ENCODE peak calls at places on chromosomes 13 and 19, in nine cellular contexts. U is Daoy; S is RPMI7951; E is stimulated activated CD4-positive, alpha-beta T cell treated with anti-CD3 and anti-CD28 coated beads, Interleukin-15, amount 100 ng/mL, for 1 hour; G is GDM1; F is mesothelial cell of epicardium; M is RWPE1; R is kidney tubule cell; L is Right ventricle myocardium superior. O is an unnamed sample.

GRCh38 chr19:12733369-12733896 is 1.1 kb downstream of the TRIR start:
- DNase-seq in U (peak), S (peak), E (no peak), G (no peak), F (no peak), M (peak), R (peak), L (no peak), O (no peak)

GRCh38 chr19:46487802-46488445 is 7.7 kb downstream of the PNMA8B start:
- DNase-seq in U (peak), S (peak), E (peak), G (no peak), F (peak), M (peak), R (peak), L (peak), O (peak)

GRCh38 chr19:23788415-23788814 is 29.7 kb upstream of the ZNF681 start:
- DNase-seq in U (no peak), S (no peak), E (no peak), G (no peak), F (no peak), M (no peak), R (no peak), L (no peak), O (no peak)

GRCh38 chr19:8517551-8518442 is 3.8 kb upstream of the ZNF414 start:
- DNase-seq in U (no peak), S (no peak), E (peak), G (no peak), F (no peak), M (no peak), R (no peak), L (no peak), O (no peak)

GRCh38 chr13:27967736-27968315 is 1.3 kb downstream of the CDX2 start:
- DNase-seq in U (no peak), S (no peak), E (no peak), G (no peak), F (no peak), M (no peak), R (no peak), L (no peak), O (no peak)

GRCh38 chr13:26957163-26957562 is 196.6 kb upstream of the GPR12 start:
- DNase-seq in U (no peak), S (no peak), E (no peak), G (peak), F (no peak), M (no peak), R (no peak), L (no peak), O (no peak)

GRCh38 chr19:7692417-7693088 is 9.4 kb downstream of the FCER2 start:
- DNase-seq in U (no peak), S (no peak), E (no peak), G (no peak), F (no peak), M (no peak), R (no peak), L (no peak), O (no peak)

GRCh38 chr13:27905650-27906049 is 14.2 kb upstream of the PDX1 start:
- DNase-seq in U (no peak), S (no peak), E (no peak), G (no peak), F (no peak), M (no peak), R (no peak), L (no peak), O (no peak)

GRCh38 chr13:112217431-112217830 is 150.5 kb downstream of the SOX1 start:
- DNase-seq in U (no peak), S (no peak), E (no peak), G (no peak), F (no peak), M (no peak), R (no peak), L (no peak), O (no peak)

GRCh38 chr13:79943633-79944032 is 397.3 kb downstream of the SPRY2 start:
- DNase-seq in U (no peak), S (no peak), E (no peak), G (no peak), F (no peak), M (no peak), R (no peak), L (no peak), O (no peak)

GRCh38 chr19:4814625-4815425 is 16.7 kb downstream of the TICAM1 start:
- DNase-seq in U (no peak), S (peak), E (no peak), G (no peak), F (no peak), M (no peak), R (peak), L (no peak), O (no peak)